ENCODE peak calls at places on chromosomes 1 and 21, in four cellular contexts. N is activated T-cell treated with anti-CD3 and anti-CD28 coated beads for 1 hour, U is stomach, P is hippocampal formation. O is an unnamed sample.

GRCh38 chr1:185074307-185074706 is 28.9 kb downstream of the RNF2 start:
- DNase-seq in N (no peak), U (no peak), P (no peak), O (no peak)

GRCh38 chr1:6163973-6164617 is 16.0 kb downstream of the CHD5 start:
- DNase-seq in N (no peak), U (no peak), P (no peak), O (no peak)

GRCh38 chr1:108000620-108001105 is 35.7 kb upstream of the VAV3 start:
- DNase-seq in N (no peak), U (peak; percentile 64), P (no peak), O (no peak)

GRCh38 chr1:54906586-54906985 is 19.6 kb upstream of the DHCR24 start:
- DNase-seq in N (no peak), U (no peak), P (no peak), O (no peak)

GRCh38 chr1:160359559-160360226 is 7.2 kb upstream of the NHLH1 start:
- DNase-seq in N (no peak), U (no peak), P (no peak), O (no peak)

GRCh38 chr1:53669511-53670191 is 69.3 kb downstream of the GLIS1 start:
- DNase-seq in N (no peak), U (no peak), P (no peak), O (no peak)

GRCh38 chr21:38993561-38993960 is 187.8 kb downstream of the ETS2 start:
- DNase-seq in N (no peak), U (peak; percentile 59), P (no peak), O (no peak)

GRCh38 chr1:22207605-22208264 is 64.8 kb upstream of the WNT4 start:
- DNase-seq in N (no peak), U (no peak), P (no peak), O (no peak)

GRCh38 chr21:41689289-41689583 is 77.6 kb downstream of the RIPK4 start:
- DNase-seq in N (no peak), U (no peak), P (no peak), O (no peak)

GRCh38 chr1:155071701-155072100 is 6.9 kb upstream of the EFNA3 start:
- DNase-seq in N (no peak), U (no peak), P (no peak), O (no peak)

GRCh38 chr21:42309753-42310213 is 5.4 kb downstream of the TFF3 start:
- DNase-seq in N (peak; percentile 65), U (peak; percentile 75), P (peak; percentile 43), O (peak; percentile 68)

GRCh38 chr1:205703072-205703471 is 22.8 kb upstream of the SLC45A3 start:
- DNase-seq in N (no peak), U (no peak), P (no peak), O (no peak)

GRCh38 chr1:102593276-102593675 is 515.0 kb downstream of the COL11A1 start:
- DNase-seq in N (no peak), U (no peak), P (no peak), O (no peak)

GRCh38 chr21:44303490-44303981 is 3.7 kb downstream of the PFKL start:
- DNase-seq in N (no peak), U (peak; percentile 78), P (no peak), O (no peak)

GRCh38 chr1:225772848-225773247 is 4.8 kb upstream of the SRP9 start:
- DNase-seq in N (no peak), U (peak; percentile 58), P (no peak), O (no peak)

GRCh38 chr1:3903141-3904005 is 3.3 kb upstream of the C1orf174 start:
- DNase-seq in N (no peak), U (peak; percentile 57), P (no peak), O (no peak)

GRCh38 chr1:181143081-181143859 is 54.8 kb downstream of the IER5 start:
- DNase-seq in N (no peak), U (no peak), P (no peak), O (no peak)

GRCh38 chr1:150388241-150388640 is 24.3 kb downstream of the RPRD2 start:
- DNase-seq in N (no peak), U (no peak), P (no peak), O (no peak)

GRCh38 chr1:201713093-201713810 is 115.7 kb upstream of the IPO9 start:
- DNase-seq in N (no peak), U (peak; percentile 83), P (peak; percentile 62), O (no peak)

GRCh38 chr1:32753532-32754281 is 51.1 kb upstream of the SYNC start:
- DNase-seq in N (peak; percentile 64), U (peak; percentile 88), P (peak; percentile 38), O (peak; percentile 61)

GRCh38 chr1:218350909-218351616 is 5.9 kb downstream of the TGFB2 start:
- DNase-seq in N (no peak), U (no peak), P (no peak), O (no peak)

GRCh38 chr1:33039840-33040239 is 3.2 kb upstream of the AK2 start:
- DNase-seq in N (no peak), U (no peak), P (no peak), O (peak; percentile 63)

GRCh38 chr1:213371769-213372619 is 321.0 kb downstream of the RPS6KC1 start:
- DNase-seq in N (no peak), U (no peak), P (no peak), O (no peak)

GRCh38 chr1:147072371-147073061 is 99.8 kb downstream of the PRKAB2 start:
- DNase-seq in N (no peak), U (no peak), P (no peak), O (no peak)

GRCh38 chr1:159913451-159914192 is 11.7 kb downstream of the TAGLN2 start:
- DNase-seq in N (no peak), U (peak; percentile 76), P (no peak), O (no peak)

O was measured in CMK.